ENCODE peak calls at places on chromosomes 3 and 15, in six cellular contexts. Y is RWPE2, N is fibroblast of lung, P is cardiac fibroblast, S is AG04450, U is lower lobe of right lung. E is an unnamed sample.

GRCh38 chr3:105347625-105348302 is 18.9 kb upstream of the ALCAM start:
- DNase-seq in N (no peak), S (no peak), P (no peak), Y (no peak), U (no peak), E (no peak)

GRCh38 chr15:33724321-33725036 is 243.8 kb upstream of the CHRM5 start:
- DNase-seq in S (no peak), Y (no peak), U (no peak), P (no peak), N (peak), E (no peak)

GRCh38 chr15:77886805-77887448 is 190.6 kb downstream of the TBC1D2B start:
- DNase-seq in N (no peak), Y (no peak), S (no peak), P (no peak), U (no peak), E (no peak)

GRCh38 chr3:124780767-124781485 is 50.7 kb downstream of the UMPS start:
- DNase-seq in S (no peak), Y (no peak), P (peak), U (peak), N (peak), E (peak)

GRCh38 chr3:9721015-9721697 is 10.4 kb upstream of the BRPF1 start:
- DNase-seq in N (no peak), S (no peak), Y (no peak), U (no peak), P (peak), E (peak)

GRCh38 chr3:54817628-54818027 is 110.2 kb downstream of the LRTM1 start:
- DNase-seq in N (peak), Y (no peak), S (peak), U (no peak), P (no peak), E (peak)

GRCh38 chr3:157107037-157107436 is 52.9 kb downstream of the CCNL1 start:
- DNase-seq in U (no peak), N (no peak), Y (no peak), P (no peak), S (no peak), E (no peak)

GRCh38 chr3:13379191-13379830 is 40.8 kb downstream of the NUP210 start:
- DNase-seq in Y (no peak), N (peak), U (no peak), S (peak), P (peak), E (peak)

GRCh38 chr3:196135693-196136639 is 54.1 kb upstream of the TFRC start:
- DNase-seq in N (no peak), Y (peak), U (peak), S (no peak), P (no peak), E (peak)

GRCh38 chr15:68616397-68616796 is 37.6 kb downstream of the CORO2B start:
- DNase-seq in N (peak), P (no peak), S (no peak), U (no peak), Y (no peak), E (no peak)

GRCh38 chr3:75171632-75172230 is 492.4 kb upstream of the FRG2C start:
- DNase-seq in Y (no peak), N (peak), U (no peak), P (peak), S (no peak), E (peak)

GRCh38 chr3:151478376-151478702 is 17.5 kb upstream of the IGSF10 start:
- DNase-seq in P (no peak), Y (no peak), S (no peak), N (no peak), U (no peak), E (no peak)

GRCh38 chr3:133547432-133548041 is 25.9 kb upstream of the CDV3 start:
- DNase-seq in U (peak), N (peak), Y (no peak), S (no peak), P (peak), E (peak)
- H3K4me3 ChIP-seq in U (no peak), N (no peak), Y (no peak), S (no peak), P (no peak), E (no peak)

GRCh38 chr3:169812124-169812843 is 386 bp upstream of the LRRIQ4 start:
- DNase-seq in P (peak), U (peak), N (peak), Y (no peak), S (peak), E (peak)
- TF ChIP-seq CTCF in P (no peak), U (no peak), N (no peak), Y (no peak), S (no peak), E (no peak)

GRCh38 chr15:89496155-89497098 is at the start of gene RHCG:
- DNase-seq in U (no peak), N (peak), P (peak), Y (peak), S (no peak), E (peak)
- H3K4me3 ChIP-seq in U (peak), N (peak), P (peak), Y (no peak), S (peak), E (peak)

DNA sequence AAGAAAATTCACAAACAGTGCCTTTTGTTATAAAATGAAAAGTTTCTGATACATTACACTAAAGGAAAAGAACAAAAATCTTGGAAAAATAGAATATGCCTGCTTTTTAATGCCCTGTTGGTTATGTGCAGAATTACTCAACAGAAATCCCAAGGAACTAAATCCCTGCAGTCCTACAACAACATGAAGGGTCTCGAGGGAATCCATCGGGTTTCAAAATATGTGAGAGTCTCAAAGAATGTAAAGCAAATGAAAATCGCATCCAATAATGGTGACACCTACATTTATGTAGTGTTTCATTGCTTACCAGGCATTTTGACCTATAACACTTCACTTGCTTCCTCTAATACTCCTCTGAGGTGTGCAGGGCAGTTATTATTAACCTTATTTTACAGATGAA is 411.4 kb downstream of the FOXP1 start:
- DNase-seq in N (no peak), Y (no peak), P (peak), U (no peak), S (no peak), E (no peak)
- TF ChIP-seq CTCF in N (no peak), Y (no peak), P (no peak), U (no peak), S (no peak), E (no peak)

E was measured in foreskin fibroblast.